ENCODE peak calls at places on chromosomes 5 and 9, in six cellular contexts. K, H, N, I, L and O are unnamed samples.

GRCh38 chr5:157748740-157749461 is 5.4 kb downstream of the LSM11 start:
- DNase-seq in K (no peak), H (peak; percentile 89), N (no peak), I (no peak), L (peak; percentile 92), O (no peak)

GRCh38 chr5:139684881-139685749 is 37.0 kb downstream of the CXXC5 start:
- DNase-seq in K (no peak), H (no peak), N (no peak), I (no peak), L (no peak), O (no peak)

GRCh38 chr5:10431408-10431807 is 10.3 kb upstream of the ROPN1L start:
- DNase-seq in K (no peak), H (no peak), N (no peak), I (no peak), L (no peak), O (no peak)

GRCh38 chr9:86043586-86043985 is 55.8 kb downstream of the GOLM1 start:
- DNase-seq in K (no peak), H (no peak), N (no peak), I (no peak), L (no peak), O (no peak)

GRCh38 chr5:172820046-172820767 is 13.8 kb upstream of the ERGIC1 start:
- DNase-seq in K (peak; percentile 79), H (peak; percentile 70), N (no peak), I (peak; percentile 78), L (peak; percentile 94), O (no peak)

GRCh38 chr5:170337055-170337454 is 39.5 kb upstream of the LCP2 start:
- DNase-seq in K (no peak), H (no peak), N (no peak), I (no peak), L (no peak), O (no peak)

GRCh38 chr5:112143684-112144083 is 275.4 kb downstream of the EPB41L4A start:
- DNase-seq in K (no peak), H (peak; percentile 23), N (no peak), I (no peak), L (no peak), O (no peak)

GRCh38 chr9:131482343-131483006 is 20.2 kb upstream of the POMT1 start:
- DNase-seq in K (no peak), H (no peak), N (no peak), I (peak; percentile 75), L (no peak), O (no peak)

GRCh38 chr5:84274585-84275468 is 109.9 kb downstream of the EDIL3 start:
- DNase-seq in K (peak; percentile 33), H (peak; percentile 67), N (peak; percentile 29), I (no peak), L (peak; percentile 66), O (peak; percentile 20)

GRCh38 chr9:119088002-119088401 is 281.2 kb downstream of the BRINP1 start:
- DNase-seq in K (no peak), H (no peak), N (no peak), I (no peak), L (no peak), O (no peak)

GRCh38 chr9:119091074-119091473 is 278.2 kb downstream of the BRINP1 start:
- DNase-seq in K (no peak), H (no peak), N (no peak), I (no peak), L (no peak), O (no peak)

GRCh38 chr9:119092125-119092524 is 277.1 kb downstream of the BRINP1 start:
- DNase-seq in K (no peak), H (no peak), N (no peak), I (no peak), L (no peak), O (no peak)

DNA sequence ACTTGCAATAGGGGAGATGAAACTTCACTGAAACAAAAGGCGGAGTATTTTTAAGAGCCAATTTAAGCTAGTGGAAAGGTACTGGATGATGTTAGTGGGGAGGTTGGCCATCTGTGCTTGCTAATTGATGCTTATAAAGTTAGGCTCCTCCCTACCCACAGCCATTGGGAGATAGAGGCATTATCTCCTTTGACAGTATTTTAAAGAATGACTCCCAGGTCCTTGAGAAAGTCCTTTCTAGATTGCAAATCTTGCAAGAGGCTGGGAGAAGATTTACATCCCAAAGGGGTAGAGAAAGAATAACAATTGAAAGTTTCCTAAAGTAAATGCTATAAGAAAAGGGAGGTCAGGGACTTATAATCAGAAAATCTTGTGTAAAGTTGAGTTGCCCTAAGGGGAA is 282.6 kb downstream of the BRINP1 start:
- DNase-seq in K (no peak), H (no peak), N (no peak), I (no peak), L (no peak), O (no peak)
- H3K4me3 ChIP-seq in K (no peak overlapping the region), H (no peak overlapping the region), N (no peak overlapping the region), I (no peak overlapping the region), L (no peak overlapping the region), O (no peak overlapping the region)

GRCh38 chr9:133460405-133461175 is 812 bp downstream of the CACFD1 start:
- DNase-seq in K (peak; percentile 91), H (peak; percentile 15), N (peak; percentile 72), I (peak; percentile 85), L (peak; percentile 24), O (peak; percentile 40)

GRCh38 chr9:133457748-133458147 is 2.0 kb upstream of the CACFD1 start:
- DNase-seq in K (no peak), H (no peak), N (no peak), I (no peak), L (no peak), O (no peak)

GRCh38 chr9:133457233-133457632 is 2.5 kb upstream of the CACFD1 start:
- DNase-seq in K (no peak), H (no peak), N (no peak), I (no peak), L (no peak), O (no peak)

GRCh38 chr9:133459476-133460404 is at the start of gene CACFD1:
- DNase-seq in K (peak; percentile 98), H (peak; percentile 93), N (peak; percentile 95), I (peak; percentile 99), L (peak; percentile 93), O (peak; percentile 94)

DNA sequence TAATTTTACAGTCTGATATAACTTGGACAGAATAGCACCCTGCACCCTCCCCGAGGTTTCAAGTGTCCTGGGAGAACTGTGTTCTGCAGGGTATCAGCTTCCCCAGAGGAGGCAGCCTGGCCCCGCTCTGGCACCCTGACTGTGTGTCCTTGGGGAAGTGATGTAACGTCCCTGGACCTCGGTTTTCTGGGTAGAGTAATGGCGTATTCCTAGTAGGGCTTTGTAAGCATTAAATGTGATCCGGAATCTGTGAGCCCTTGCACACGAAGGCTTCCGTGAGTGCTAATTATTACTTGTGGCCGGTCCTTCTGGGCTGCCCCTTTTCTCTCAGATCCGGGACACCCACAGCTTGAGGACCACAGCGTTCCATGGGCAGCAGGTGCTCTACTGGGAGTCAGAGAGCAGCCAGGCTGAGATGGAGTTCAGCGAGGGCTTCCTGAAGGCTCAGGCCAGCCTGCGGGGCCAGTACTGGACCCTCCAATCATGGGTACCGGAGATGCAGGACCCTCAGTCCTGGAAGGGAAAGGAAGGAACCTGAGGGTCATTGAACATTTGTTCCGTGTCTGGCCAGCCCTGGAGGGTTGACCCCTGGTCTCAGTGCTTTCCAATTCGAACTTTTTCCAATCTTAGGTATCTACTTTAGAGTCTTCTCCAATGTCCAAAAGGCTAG is 1.0 kb upstream of the CACFD1 start:
- DNase-seq in K (no peak), H (no peak), N (no peak), I (peak; percentile 76), L (no peak), O (no peak)
- H3K4me3 ChIP-seq in K (no peak overlapping the region), H (no peak overlapping the region), N (peak overlapping the region; percentile 37), I (no peak overlapping the region), L (peak overlapping the region; percentile 80), O (no peak overlapping the region)

GRCh38 chr5:58455495-58455894 is 4.4 kb downstream of the PLK2 start:
- DNase-seq in K (no peak), H (no peak), N (no peak), I (no peak), L (no peak), O (no peak)
- H3K4me3 ChIP-seq in K (no peak overlapping the region), H (peak overlapping the region; percentile 85), N (no peak overlapping the region), I (peak overlapping the region; percentile 54), L (peak overlapping the region; percentile 74), O (no peak overlapping the region)

GRCh38 chr5:149493316-149493715 is 57.9 kb downstream of the CSNK1A1 start:
- DNase-seq in K (no peak), H (no peak), N (no peak), I (no peak), L (no peak), O (no peak)
- H3K4me3 ChIP-seq in K (no peak overlapping the region), H (no peak overlapping the region), N (no peak overlapping the region), I (no peak overlapping the region), L (no peak overlapping the region), O (no peak overlapping the region)